ENCODE peak calls at places on chromosomes 1 and 21, in seven cellular contexts. P, K, G, L, J, Q and W are unnamed samples.
A peak's percentile ranks its signal among the peaks of the same experiment; 100 is the strongest.

GRCh38 chr1:159443063-159443750 is 3.7 kb downstream of the OR10J1 start:
- DNase-seq in P (no peak), L (no peak), Q (no peak), G (no peak), K (no peak), J (no peak), W (no peak)

GRCh38 chr21:38691626-38692025 is 114.1 kb upstream of the ETS2 start:
- DNase-seq in K (no peak), Q (no peak), G (no peak), P (no peak), L (no peak), J (no peak), W (no peak)

GRCh38 chr1:209670441-209671082 is 4.7 kb upstream of the G0S2 start:
- DNase-seq in Q (no peak), G (no peak), K (no peak), J (no peak), P (no peak), L (peak; percentile 86), W (no peak)

GRCh38 chr1:32223683-32224082 is 1.5 kb downstream of the EIF3I start:
- DNase-seq in K (no peak), P (no peak), Q (no peak), L (no peak), G (no peak), J (no peak), W (no peak)

GRCh38 chr21:35254006-35254751 is 205.1 kb upstream of the RUNX1 start:
- DNase-seq in K (no peak), J (no peak), G (no peak), Q (no peak), L (no peak), P (no peak), W (peak; percentile 75)

GRCh38 chr1:87956072-87956471 is 627.4 kb downstream of the LMO4 start:
- DNase-seq in K (no peak), P (peak; percentile 66), L (no peak), Q (no peak), G (no peak), J (no peak), W (peak; percentile 80)

GRCh38 chr1:37498872-37499617 is 15.5 kb downstream of the MEAF6 start:
- DNase-seq in P (no peak), G (no peak), L (peak; percentile 78), J (no peak), Q (no peak), K (no peak), W (no peak)

GRCh38 chr1:33182452-33182851 is 609 bp upstream of the TRIM62 start:
- DNase-seq in K (no peak), J (no peak), Q (peak; percentile 42), P (no peak), G (no peak), L (no peak), W (no peak)

GRCh38 chr1:64745181-64745985 is 508 bp downstream of the RAVER2 start:
- DNase-seq in P (no peak), J (peak; percentile 29), L (no peak), Q (peak; percentile 77), K (peak; percentile 4), G (no peak), W (no peak)

GRCh38 chr1:206631085-206631509 is 4.2 kb upstream of the DYRK3 start:
- DNase-seq in J (peak; percentile 52), G (no peak), L (peak; percentile 62), K (peak; percentile 41), Q (peak; percentile 97), P (peak; percentile 84), W (no peak)

GRCh38 chr1:218439541-218440295 is 94.6 kb downstream of the TGFB2 start:
- DNase-seq in J (no peak), G (no peak), P (peak; percentile 40), L (no peak), K (no peak), Q (no peak), W (no peak)
- H3K36me3 ChIP-seq in J (peaks cover 6% of the 10 kb centered on the region), G (no peaks in the 10 kb centered on the region), P (peaks cover 32% of the 10 kb centered on the region), L (peaks cover 36% of the 10 kb centered on the region), K (no peaks in the 10 kb centered on the region), Q (no peaks in the 10 kb centered on the region), W (no peaks in the 10 kb centered on the region)

GRCh38 chr1:191870490-191870889 is 287.8 kb upstream of the RGS18 start:
- DNase-seq in G (no peak), P (no peak), J (no peak), K (no peak), Q (no peak), L (no peak), W (no peak)
- TF ChIP-seq CTCF in G (no peak), P (no peak), J (no peak), K (no peak), Q (no peak), L (no peak), W (no peak)

DNA sequence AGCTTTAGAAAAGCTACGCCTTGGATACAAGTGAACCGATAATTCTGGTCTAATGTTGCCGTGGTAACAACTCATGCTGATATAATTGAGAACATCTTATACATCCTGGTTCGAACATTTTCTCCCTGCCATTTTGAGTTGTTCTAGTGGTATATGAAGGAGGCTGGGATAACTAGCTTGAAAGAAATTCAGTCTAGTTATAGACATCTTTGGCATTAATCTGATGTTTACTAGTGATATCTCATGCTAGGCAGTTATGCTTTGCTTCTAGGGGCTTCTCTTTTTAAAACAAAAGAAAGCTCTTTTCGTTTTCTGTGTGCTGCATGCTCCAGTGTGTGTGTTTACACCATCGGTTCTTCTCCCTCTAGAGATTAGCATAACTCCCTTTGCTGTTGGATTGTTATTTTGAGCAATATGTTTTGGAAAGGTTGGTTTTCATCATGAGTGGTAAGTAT is 20.5 kb downstream of the PRKACB start:
- DNase-seq in L (no peak), J (no peak), P (no peak), Q (no peak), G (no peak), K (no peak), W (no peak)
- H3K4me3 ChIP-seq in L (no peak overlapping the region), J (no peak overlapping the region), P (peak overlapping the region; percentile 15), Q (no peak overlapping the region), G (no peak overlapping the region), K (no peak overlapping the region), W (no peak overlapping the region)

GRCh38 chr21:43702785-43703067 is 16.2 kb upstream of the PDXK start:
- DNase-seq in K (no peak), J (no peak), Q (no peak), L (no peak), G (no peak), P (no peak), W (no peak)
- H3K36me3 ChIP-seq in K (no peaks in the 10 kb centered on the region), J (no peaks in the 10 kb centered on the region), Q (no peaks in the 10 kb centered on the region), L (no peaks in the 10 kb centered on the region), G (no peaks in the 10 kb centered on the region), P (no peaks in the 10 kb centered on the region), W (no peaks in the 10 kb centered on the region)